ENCODE peak calls at places on chromosome 13, in eight cellular contexts. One of them, this sample, is unnamed.

GRCh38 chr13:76758738-76759137 is 127.5 kb downstream of the KCTD12 start:
- DNase-seq in AG09309: no peak
- DNase-seq in activated B cell treated with CpG ODN at 0.5 μM for 24 hours: no peak
- DNase-seq in substantia nigra: no peak
- DNase-seq in HTR-8/SVneo: no peak
- DNase-seq in GM18507: no peak
- DNase-seq in IMR-90: no peak
- DNase-seq in cardiac fibroblast: no peak
- DNase-seq in this sample: no peak

GRCh38 chr13:110902370-110902769 is 12.5 kb downstream of the ANKRD10 start:
- DNase-seq in cardiac fibroblast: no peak
- DNase-seq in AG09309: no peak
- DNase-seq in IMR-90: peak
- DNase-seq in activated B cell treated with CpG ODN at 0.5 μM for 24 hours: no peak
- DNase-seq in HTR-8/SVneo: no peak
- DNase-seq in GM18507: no peak
- DNase-seq in substantia nigra: no peak
- DNase-seq in this sample: no peak

GRCh38 chr13:99982741-99983400 is 1.3 kb downstream of the ZIC2 start:
- DNase-seq in AG09309: no peak
- DNase-seq in cardiac fibroblast: no peak
- DNase-seq in HTR-8/SVneo: no peak
- DNase-seq in IMR-90: no peak
- DNase-seq in substantia nigra: no peak
- DNase-seq in activated B cell treated with CpG ODN at 0.5 μM for 24 hours: no peak
- DNase-seq in GM18507: no peak
- DNase-seq in this sample: no peak

GRCh38 chr13:72839831-72840426 is 58.0 kb downstream of the PIBF1 start:
- DNase-seq in GM18507: peak
- DNase-seq in IMR-90: peak
- DNase-seq in HTR-8/SVneo: peak
- DNase-seq in activated B cell treated with CpG ODN at 0.5 μM for 24 hours: no peak
- DNase-seq in substantia nigra: no peak
- DNase-seq in AG09309: peak
- DNase-seq in cardiac fibroblast: peak
- DNase-seq in this sample: peak

GRCh38 chr13:32745509-32745908 is 159.3 kb downstream of the PDS5B start:
- DNase-seq in cardiac fibroblast: no peak
- DNase-seq in IMR-90: no peak
- DNase-seq in substantia nigra: no peak
- DNase-seq in activated B cell treated with CpG ODN at 0.5 μM for 24 hours: no peak
- DNase-seq in GM18507: no peak
- DNase-seq in HTR-8/SVneo: no peak
- DNase-seq in AG09309: no peak
- DNase-seq in this sample: no peak

GRCh38 chr13:99542788-99543406 is 41.6 kb downstream of the TM9SF2 start:
- DNase-seq in HTR-8/SVneo: no peak
- DNase-seq in IMR-90: no peak
- DNase-seq in GM18507: peak
- DNase-seq in substantia nigra: no peak
- DNase-seq in activated B cell treated with CpG ODN at 0.5 μM for 24 hours: peak
- DNase-seq in cardiac fibroblast: no peak
- DNase-seq in AG09309: no peak
- DNase-seq in this sample: no peak

GRCh38 chr13:71775946-71776345 is 91.1 kb downstream of the DACH1 start:
- DNase-seq in IMR-90: no peak
- DNase-seq in substantia nigra: no peak
- DNase-seq in AG09309: no peak
- DNase-seq in cardiac fibroblast: no peak
- DNase-seq in GM18507: no peak
- DNase-seq in activated B cell treated with CpG ODN at 0.5 μM for 24 hours: no peak
- DNase-seq in HTR-8/SVneo: no peak
- DNase-seq in this sample: no peak

GRCh38 chr13:62653371-62653770 is 1237.7 kb upstream of the PCDH20 start:
- DNase-seq in substantia nigra: no peak
- DNase-seq in IMR-90: peak
- DNase-seq in activated B cell treated with CpG ODN at 0.5 μM for 24 hours: no peak
- DNase-seq in GM18507: no peak
- DNase-seq in AG09309: no peak
- DNase-seq in HTR-8/SVneo: no peak
- DNase-seq in cardiac fibroblast: no peak
- DNase-seq in this sample: no peak

GRCh38 chr13:56338421-56338820 is 802.3 kb upstream of the PRR20A start:
- DNase-seq in activated B cell treated with CpG ODN at 0.5 μM for 24 hours: no peak
- DNase-seq in substantia nigra: no peak
- DNase-seq in HTR-8/SVneo: no peak
- DNase-seq in cardiac fibroblast: no peak
- DNase-seq in IMR-90: no peak
- DNase-seq in GM18507: no peak
- DNase-seq in AG09309: no peak
- DNase-seq in this sample: no peak

GRCh38 chr13:30715837-30716236 is 19.5 kb upstream of the ALOX5AP start:
- DNase-seq in GM18507: no peak
- DNase-seq in IMR-90: no peak
- DNase-seq in cardiac fibroblast: peak
- DNase-seq in substantia nigra: no peak
- DNase-seq in HTR-8/SVneo: no peak
- DNase-seq in activated B cell treated with CpG ODN at 0.5 μM for 24 hours: no peak
- DNase-seq in AG09309: no peak
- DNase-seq in this sample: no peak

GRCh38 chr13:41565221-41565620 is 107.9 kb downstream of the RGCC start:
- DNase-seq in AG09309: peak
- DNase-seq in cardiac fibroblast: peak
- DNase-seq in substantia nigra: peak
- DNase-seq in activated B cell treated with CpG ODN at 0.5 μM for 24 hours: no peak
- DNase-seq in IMR-90: peak
- DNase-seq in GM18507: no peak
- DNase-seq in HTR-8/SVneo: peak
- DNase-seq in this sample: no peak

GRCh38 chr13:71149498-71150363 is 717.3 kb downstream of the DACH1 start:
- DNase-seq in IMR-90: no peak
- DNase-seq in substantia nigra: no peak
- DNase-seq in activated B cell treated with CpG ODN at 0.5 μM for 24 hours: no peak
- DNase-seq in cardiac fibroblast: no peak
- DNase-seq in GM18507: no peak
- DNase-seq in AG09309: no peak
- DNase-seq in HTR-8/SVneo: no peak
- DNase-seq in this sample: peak

GRCh38 chr13:109836629-109837607 is 50.5 kb upstream of the IRS2 start:
- DNase-seq in substantia nigra: no peak
- DNase-seq in cardiac fibroblast: no peak
- DNase-seq in IMR-90: no peak
- DNase-seq in HTR-8/SVneo: no peak
- DNase-seq in activated B cell treated with CpG ODN at 0.5 μM for 24 hours: no peak
- DNase-seq in AG09309: no peak
- DNase-seq in GM18507: no peak
- DNase-seq in this sample: no peak

GRCh38 chr13:30577381-30577780 is 40.3 kb upstream of the USPL1 start:
- DNase-seq in GM18507: peak
- DNase-seq in IMR-90: peak
- DNase-seq in substantia nigra: no peak
- DNase-seq in HTR-8/SVneo: peak
- DNase-seq in activated B cell treated with CpG ODN at 0.5 μM for 24 hours: no peak
- DNase-seq in cardiac fibroblast: peak
- DNase-seq in AG09309: peak
- DNase-seq in this sample: no peak

GRCh38 chr13:102697929-102698648 is 3.2 kb upstream of the METTL21C start:
- DNase-seq in AG09309: no peak
- DNase-seq in IMR-90: no peak
- DNase-seq in activated B cell treated with CpG ODN at 0.5 μM for 24 hours: no peak
- DNase-seq in GM18507: no peak
- DNase-seq in HTR-8/SVneo: no peak
- DNase-seq in substantia nigra: no peak
- DNase-seq in cardiac fibroblast: no peak
- DNase-seq in this sample: no peak

GRCh38 chr13:107881362-107881761 is 334.0 kb downstream of the LIG4 start:
- DNase-seq in AG09309: no peak
- DNase-seq in substantia nigra: no peak
- DNase-seq in GM18507: no peak
- DNase-seq in activated B cell treated with CpG ODN at 0.5 μM for 24 hours: no peak
- DNase-seq in cardiac fibroblast: no peak
- DNase-seq in IMR-90: peak
- DNase-seq in HTR-8/SVneo: no peak
- DNase-seq in this sample: no peak

GRCh38 chr13:27228131-27228530 is 23.2 kb upstream of the RPL21 start:
- DNase-seq in HTR-8/SVneo: no peak
- DNase-seq in AG09309: no peak
- DNase-seq in substantia nigra: no peak
- DNase-seq in GM18507: no peak
- DNase-seq in cardiac fibroblast: no peak
- DNase-seq in activated B cell treated with CpG ODN at 0.5 μM for 24 hours: no peak
- DNase-seq in IMR-90: no peak
- DNase-seq in this sample: no peak

GRCh38 chr13:110073982-110074381 is 233.0 kb downstream of the COL4A1 start:
- DNase-seq in AG09309: no peak
- DNase-seq in substantia nigra: no peak
- DNase-seq in cardiac fibroblast: no peak
- DNase-seq in GM18507: no peak
- DNase-seq in activated B cell treated with CpG ODN at 0.5 μM for 24 hours: no peak
- DNase-seq in IMR-90: no peak
- DNase-seq in HTR-8/SVneo: no peak
- DNase-seq in this sample: no peak

GRCh38 chr13:112134150-112135075 is 67.5 kb downstream of the SOX1 start:
- DNase-seq in GM18507: no peak
- DNase-seq in activated B cell treated with CpG ODN at 0.5 μM for 24 hours: no peak
- DNase-seq in HTR-8/SVneo: no peak
- DNase-seq in substantia nigra: no peak
- DNase-seq in IMR-90: no peak
- DNase-seq in AG09309: no peak
- DNase-seq in cardiac fibroblast: no peak
- DNase-seq in this sample: no peak

GRCh38 chr13:50015263-50015662 is at the start of gene KCNRG:
- DNase-seq in GM18507: no peak
- DNase-seq in HTR-8/SVneo: no peak
- DNase-seq in AG09309: no peak
- DNase-seq in IMR-90: peak
- DNase-seq in activated B cell treated with CpG ODN at 0.5 μM for 24 hours: no peak
- DNase-seq in cardiac fibroblast: peak
- DNase-seq in substantia nigra: no peak
- DNase-seq in this sample: no peak

GRCh38 chr13:112072531-112073244 is 5.7 kb downstream of the SOX1 start:
- DNase-seq in cardiac fibroblast: no peak
- DNase-seq in activated B cell treated with CpG ODN at 0.5 μM for 24 hours: no peak
- DNase-seq in IMR-90: no peak
- DNase-seq in AG09309: no peak
- DNase-seq in substantia nigra: peak
- DNase-seq in HTR-8/SVneo: no peak
- DNase-seq in GM18507: no peak
- DNase-seq in this sample: no peak

GRCh38 chr13:50523307-50523706 is 320.2 kb downstream of the DLEU7 start:
- DNase-seq in HTR-8/SVneo: no peak
- DNase-seq in cardiac fibroblast: no peak
- DNase-seq in activated B cell treated with CpG ODN at 0.5 μM for 24 hours: no peak
- DNase-seq in substantia nigra: no peak
- DNase-seq in IMR-90: no peak
- DNase-seq in AG09309: no peak
- DNase-seq in GM18507: no peak
- DNase-seq in this sample: no peak

GRCh38 chr13:49248433-49249002 is 793 bp downstream of the CDADC1 start:
- DNase-seq in activated B cell treated with CpG ODN at 0.5 μM for 24 hours: no peak
- DNase-seq in substantia nigra: peak
- DNase-seq in cardiac fibroblast: peak
- DNase-seq in GM18507: no peak
- DNase-seq in IMR-90: peak
- DNase-seq in HTR-8/SVneo: no peak
- DNase-seq in AG09309: no peak
- DNase-seq in this sample: no peak

GRCh38 chr13:77417897-77418296 is 91.0 kb upstream of the MYCBP2 start:
- DNase-seq in cardiac fibroblast: no peak
- DNase-seq in AG09309: no peak
- DNase-seq in HTR-8/SVneo: no peak
- DNase-seq in activated B cell treated with CpG ODN at 0.5 μM for 24 hours: no peak
- DNase-seq in substantia nigra: no peak
- DNase-seq in GM18507: no peak
- DNase-seq in IMR-90: no peak
- DNase-seq in this sample: no peak

GRCh38 chr13:59475911-59476310 is 687.8 kb downstream of the DIAPH3 start:
- DNase-seq in AG09309: no peak
- DNase-seq in activated B cell treated with CpG ODN at 0.5 μM for 24 hours: no peak
- DNase-seq in HTR-8/SVneo: no peak
- DNase-seq in GM18507: no peak
- DNase-seq in IMR-90: no peak
- DNase-seq in cardiac fibroblast: no peak
- DNase-seq in substantia nigra: no peak
- DNase-seq in this sample: no peak

GRCh38 chr13:96473463-96474157 is 383.7 kb downstream of the HS6ST3 start:
- DNase-seq in IMR-90: no peak
- DNase-seq in activated B cell treated with CpG ODN at 0.5 μM for 24 hours: no peak
- DNase-seq in substantia nigra: no peak
- DNase-seq in AG09309: no peak
- DNase-seq in GM18507: no peak
- DNase-seq in cardiac fibroblast: no peak
- DNase-seq in HTR-8/SVneo: no peak
- DNase-seq in this sample: peak

This sample was measured in SHP77 treated with DMSO at 0.1 percent for 48 hours.